ENCODE peak calls at places on chromosome 1, in eight cellular contexts. One of them, this sample, is unnamed.
A peak's percentile ranks its signal among the peaks of the same experiment; 100 is the strongest.

GRCh38 chr1:235865565-235866206 is 1.0 kb downstream of the LYST start:
- DNase-seq in activated naive CD4-positive, alpha-beta T cell treated with anti-CD3 and anti-CD28 coated beads, Interleukin-2, amount 10 ng/mL, durations not matched to agents 7 days and 5 days: no peak
- DNase-seq in GDM1: no peak
- DNase-seq in dermis blood vessel endothelial cell: no peak
- DNase-seq in lower leg skin: no peak
- DNase-seq in HT-29: no peak
- DNase-seq in CD8-positive, alpha-beta T cell: no peak
- DNase-seq in ELR: no peak
- DNase-seq in this sample: no peak

GRCh38 chr1:193533883-193534282 is 347.5 kb upstream of the B3GALT2 start:
- DNase-seq in activated naive CD4-positive, alpha-beta T cell treated with anti-CD3 and anti-CD28 coated beads, Interleukin-2, amount 10 ng/mL, durations not matched to agents 7 days and 5 days: no peak
- DNase-seq in ELR: no peak
- DNase-seq in CD8-positive, alpha-beta T cell: no peak
- DNase-seq in HT-29: no peak
- DNase-seq in lower leg skin: no peak
- DNase-seq in GDM1: no peak
- DNase-seq in dermis blood vessel endothelial cell: no peak
- DNase-seq in this sample: no peak

GRCh38 chr1:92503926-92504750 is 17.4 kb upstream of the GFI1 start:
- DNase-seq in ELR: no peak
- DNase-seq in HT-29: no peak
- DNase-seq in dermis blood vessel endothelial cell: no peak
- DNase-seq in activated naive CD4-positive, alpha-beta T cell treated with anti-CD3 and anti-CD28 coated beads, Interleukin-2, amount 10 ng/mL, durations not matched to agents 7 days and 5 days: no peak
- DNase-seq in GDM1: no peak
- DNase-seq in lower leg skin: no peak
- DNase-seq in CD8-positive, alpha-beta T cell: no peak
- DNase-seq in this sample: no peak

GRCh38 chr1:119808972-119809550 is 2.2 kb downstream of the REG4 start:
- DNase-seq in lower leg skin: peak; percentile 59
- DNase-seq in activated naive CD4-positive, alpha-beta T cell treated with anti-CD3 and anti-CD28 coated beads, Interleukin-2, amount 10 ng/mL, durations not matched to agents 7 days and 5 days: peak; percentile 81
- DNase-seq in HT-29: peak; percentile 84
- DNase-seq in ELR: peak; percentile 75
- DNase-seq in CD8-positive, alpha-beta T cell: peak; percentile 57
- DNase-seq in GDM1: peak; percentile 26
- DNase-seq in dermis blood vessel endothelial cell: peak; percentile 79
- DNase-seq in this sample: peak; percentile 62

GRCh38 chr1:248757784-248758195 is 2.2 kb upstream of the LYPD8 start:
- DNase-seq in ELR: no peak
- DNase-seq in HT-29: peak; percentile 56
- DNase-seq in activated naive CD4-positive, alpha-beta T cell treated with anti-CD3 and anti-CD28 coated beads, Interleukin-2, amount 10 ng/mL, durations not matched to agents 7 days and 5 days: no peak
- DNase-seq in GDM1: no peak
- DNase-seq in lower leg skin: no peak
- DNase-seq in dermis blood vessel endothelial cell: no peak
- DNase-seq in CD8-positive, alpha-beta T cell: no peak
- DNase-seq in this sample: no peak

GRCh38 chr1:157819215-157819614 is 705 bp downstream of the FCRL1 start:
- DNase-seq in lower leg skin: no peak
- DNase-seq in HT-29: no peak
- DNase-seq in GDM1: no peak
- DNase-seq in CD8-positive, alpha-beta T cell: no peak
- DNase-seq in activated naive CD4-positive, alpha-beta T cell treated with anti-CD3 and anti-CD28 coated beads, Interleukin-2, amount 10 ng/mL, durations not matched to agents 7 days and 5 days: no peak
- DNase-seq in dermis blood vessel endothelial cell: no peak
- DNase-seq in ELR: no peak
- DNase-seq in this sample: no peak

GRCh38 chr1:145997156-145998023 is 1.0 kb upstream of the TXNIP start:
- DNase-seq in ELR: peak; percentile 56
- DNase-seq in dermis blood vessel endothelial cell: no peak
- DNase-seq in CD8-positive, alpha-beta T cell: peak; percentile 49
- DNase-seq in activated naive CD4-positive, alpha-beta T cell treated with anti-CD3 and anti-CD28 coated beads, Interleukin-2, amount 10 ng/mL, durations not matched to agents 7 days and 5 days: peak; percentile 79
- DNase-seq in lower leg skin: no peak
- DNase-seq in GDM1: no peak
- DNase-seq in HT-29: no peak
- DNase-seq in this sample: no peak

GRCh38 chr1:181099152-181100014 is 10.9 kb downstream of the IER5 start:
- DNase-seq in HT-29: no peak
- DNase-seq in activated naive CD4-positive, alpha-beta T cell treated with anti-CD3 and anti-CD28 coated beads, Interleukin-2, amount 10 ng/mL, durations not matched to agents 7 days and 5 days: peak; percentile 41
- DNase-seq in dermis blood vessel endothelial cell: peak; percentile 41
- DNase-seq in ELR: no peak
- DNase-seq in GDM1: peak; percentile 86
- DNase-seq in lower leg skin: no peak
- DNase-seq in CD8-positive, alpha-beta T cell: no peak
- DNase-seq in this sample: no peak

GRCh38 chr1:171841050-171841910 is at the start of gene DNM3:
- DNase-seq in CD8-positive, alpha-beta T cell: peak; percentile 63
- DNase-seq in GDM1: peak; percentile 61
- DNase-seq in HT-29: no peak
- DNase-seq in ELR: peak; percentile 74
- DNase-seq in dermis blood vessel endothelial cell: peak; percentile 80
- DNase-seq in lower leg skin: peak; percentile 45
- DNase-seq in activated naive CD4-positive, alpha-beta T cell treated with anti-CD3 and anti-CD28 coated beads, Interleukin-2, amount 10 ng/mL, durations not matched to agents 7 days and 5 days: peak; percentile 79
- DNase-seq in this sample: peak; percentile 57

GRCh38 chr1:12255918-12256317 is 26.1 kb downstream of the VPS13D start:
- DNase-seq in ELR: no peak
- DNase-seq in activated naive CD4-positive, alpha-beta T cell treated with anti-CD3 and anti-CD28 coated beads, Interleukin-2, amount 10 ng/mL, durations not matched to agents 7 days and 5 days: no peak
- DNase-seq in CD8-positive, alpha-beta T cell: no peak
- DNase-seq in dermis blood vessel endothelial cell: no peak
- DNase-seq in HT-29: no peak
- DNase-seq in lower leg skin: no peak
- DNase-seq in GDM1: no peak
- DNase-seq in this sample: no peak

GRCh38 chr1:10901894-10902805 is 105.7 kb upstream of the CASZ1 start:
- DNase-seq in ELR: no peak
- DNase-seq in CD8-positive, alpha-beta T cell: no peak
- DNase-seq in lower leg skin: no peak
- DNase-seq in activated naive CD4-positive, alpha-beta T cell treated with anti-CD3 and anti-CD28 coated beads, Interleukin-2, amount 10 ng/mL, durations not matched to agents 7 days and 5 days: no peak
- DNase-seq in dermis blood vessel endothelial cell: no peak
- DNase-seq in GDM1: no peak
- DNase-seq in HT-29: no peak
- DNase-seq in this sample: no peak

GRCh38 chr1:89081005-89081404 is 16.0 kb upstream of the GBP1 start:
- DNase-seq in activated naive CD4-positive, alpha-beta T cell treated with anti-CD3 and anti-CD28 coated beads, Interleukin-2, amount 10 ng/mL, durations not matched to agents 7 days and 5 days: no peak
- DNase-seq in dermis blood vessel endothelial cell: peak; percentile 77
- DNase-seq in ELR: no peak
- DNase-seq in lower leg skin: no peak
- DNase-seq in CD8-positive, alpha-beta T cell: no peak
- DNase-seq in GDM1: no peak
- DNase-seq in HT-29: no peak
- DNase-seq in this sample: no peak

GRCh38 chr1:177431123-177431522 is 260.4 kb downstream of the BRINP2 start:
- DNase-seq in CD8-positive, alpha-beta T cell: no peak
- DNase-seq in GDM1: no peak
- DNase-seq in ELR: no peak
- DNase-seq in activated naive CD4-positive, alpha-beta T cell treated with anti-CD3 and anti-CD28 coated beads, Interleukin-2, amount 10 ng/mL, durations not matched to agents 7 days and 5 days: no peak
- DNase-seq in lower leg skin: no peak
- DNase-seq in dermis blood vessel endothelial cell: no peak
- DNase-seq in HT-29: no peak
- DNase-seq in this sample: no peak

GRCh38 chr1:22038036-22038435 is 14.5 kb upstream of the CDC42 start:
- DNase-seq in CD8-positive, alpha-beta T cell: no peak
- DNase-seq in HT-29: no peak
- DNase-seq in ELR: no peak
- DNase-seq in lower leg skin: no peak
- DNase-seq in dermis blood vessel endothelial cell: no peak
- DNase-seq in activated naive CD4-positive, alpha-beta T cell treated with anti-CD3 and anti-CD28 coated beads, Interleukin-2, amount 10 ng/mL, durations not matched to agents 7 days and 5 days: no peak
- DNase-seq in GDM1: no peak
- DNase-seq in this sample: no peak

GRCh38 chr1:64490204-64490818 is 20.4 kb downstream of the CACHD1 start:
- DNase-seq in dermis blood vessel endothelial cell: no peak
- DNase-seq in lower leg skin: no peak
- DNase-seq in activated naive CD4-positive, alpha-beta T cell treated with anti-CD3 and anti-CD28 coated beads, Interleukin-2, amount 10 ng/mL, durations not matched to agents 7 days and 5 days: no peak
- DNase-seq in HT-29: no peak
- DNase-seq in ELR: no peak
- DNase-seq in CD8-positive, alpha-beta T cell: no peak
- DNase-seq in GDM1: no peak
- DNase-seq in this sample: no peak

GRCh38 chr1:112887599-112888303 is 68.2 kb downstream of the SLC16A1 start:
- DNase-seq in dermis blood vessel endothelial cell: no peak
- DNase-seq in GDM1: no peak
- DNase-seq in HT-29: no peak
- DNase-seq in activated naive CD4-positive, alpha-beta T cell treated with anti-CD3 and anti-CD28 coated beads, Interleukin-2, amount 10 ng/mL, durations not matched to agents 7 days and 5 days: no peak
- DNase-seq in CD8-positive, alpha-beta T cell: no peak
- DNase-seq in lower leg skin: no peak
- DNase-seq in ELR: no peak
- DNase-seq in this sample: no peak

This sample was measured in fibroblast of the conjunctiva.